ENCODE peak calls at places on chromosomes 2 and 18, in nine cellular contexts. L is hepatocyte, M is HCT116, Y is GM23338, F is PC-3, W is OCI-LY7, A is SK-N-SH, C is GM23248, G is MM.1S. X is an unnamed sample.

GRCh38 chr2:143778981-143779380 is 649.8 kb downstream of the ARHGAP15 start:
- DNase-seq in W (no peak), G (no peak), F (peak), C (peak), L (no peak), M (no peak), A (no peak), Y (peak), X (peak)

GRCh38 chr18:74465775-74466174 is 8.7 kb upstream of the DIPK1C start:
- DNase-seq in C (no peak), M (no peak), Y (no peak), G (no peak), F (no peak), A (no peak), W (no peak), L (no peak), X (no peak)

GRCh38 chr18:12420831-12421421 is 13.2 kb downstream of the PRELID3A start:
- DNase-seq in G (no peak), F (no peak), W (peak), Y (peak), L (peak), M (no peak), A (peak), C (peak), X (peak)

GRCh38 chr2:43059183-43059897 is 167.1 kb downstream of the ZFP36L2 start:
- DNase-seq in C (peak), A (peak), L (peak), M (no peak), G (no peak), W (no peak), F (peak), Y (no peak), X (no peak)

GRCh38 chr2:45944075-45944474 is 292.6 kb downstream of the PRKCE start:
- DNase-seq in Y (no peak), G (no peak), M (peak), L (no peak), A (no peak), W (no peak), F (peak), C (peak), X (no peak)

GRCh38 chr2:79982445-79982844 is 322.1 kb downstream of the LRRTM1 start:
- DNase-seq in C (peak), A (no peak), Y (peak), W (peak), G (peak), L (peak), M (no peak), F (peak), X (peak)

GRCh38 chr2:160628811-160629210 is 135.2 kb upstream of the RBMS1 start:
- DNase-seq in F (no peak), M (no peak), A (no peak), Y (no peak), W (no peak), C (no peak), L (no peak), G (no peak), X (no peak)

GRCh38 chr18:30491815-30492551 is 550.6 kb downstream of the DSC3 start:
- DNase-seq in F (no peak), M (no peak), Y (no peak), L (no peak), G (no peak), A (no peak), C (no peak), W (no peak), X (no peak)

GRCh38 chr2:44918095-44918775 is 23.3 kb upstream of the SIX3 start:
- DNase-seq in A (no peak), M (no peak), C (peak), W (no peak), L (no peak), Y (no peak), F (peak), G (no peak), X (no peak)

GRCh38 chr18:43405097-43405496 is 127.8 kb upstream of the SYT4 start:
- DNase-seq in Y (no peak), L (peak), A (no peak), M (no peak), C (no peak), W (no peak), F (no peak), G (no peak), X (no peak)

GRCh38 chr2:36376319-36376765 is 20.8 kb downstream of the CRIM1 start:
- DNase-seq in F (peak), Y (peak), G (no peak), C (peak), A (peak), M (no peak), W (no peak), L (peak), X (no peak)

GRCh38 chr18:57051586-57052044 is 95.3 kb upstream of the BOD1L2 start:
- DNase-seq in L (peak), G (peak), F (no peak), W (no peak), C (no peak), M (no peak), A (peak), Y (no peak), X (no peak)

GRCh38 chr2:30422437-30422805 is 24.6 kb upstream of the LCLAT1 start:
- DNase-seq in F (peak), C (peak), Y (no peak), M (peak), A (peak), W (no peak), G (no peak), L (peak), X (no peak)

GRCh38 chr2:33214436-33214835 is 262.0 kb upstream of the RASGRP3 start:
- DNase-seq in F (no peak), C (no peak), A (no peak), G (no peak), M (no peak), Y (no peak), L (peak), W (no peak), X (no peak)

GRCh38 chr2:114010001-114010400 is 120.1 kb downstream of the ACTR3 start:
- DNase-seq in L (no peak), F (peak), Y (no peak), A (no peak), G (no peak), W (no peak), C (peak), M (no peak), X (no peak)

GRCh38 chr18:49753643-49754042 is 59.7 kb downstream of the ACAA2 start:
- DNase-seq in L (no peak), A (no peak), M (no peak), G (no peak), Y (no peak), W (no peak), C (no peak), F (no peak), X (no peak)

GRCh38 chr2:108580079-108580478 is 45.8 kb downstream of the LIMS1 start:
- DNase-seq in G (no peak), L (no peak), C (no peak), W (no peak), A (no peak), Y (no peak), F (no peak), M (no peak), X (no peak)

GRCh38 chr2:196073521-196073920 is 4.9 kb upstream of the DNAH7 start:
- DNase-seq in C (no peak), A (no peak), M (no peak), Y (no peak), L (peak), F (no peak), W (no peak), G (no peak), X (no peak)

GRCh38 chr2:218605438-218605837 is 2.3 kb upstream of the PLCD4 start:
- DNase-seq in F (peak), M (no peak), Y (no peak), G (no peak), L (peak), A (peak), W (no peak), C (peak), X (no peak)

GRCh38 chr2:59569124-59569523 is 984.3 kb downstream of the BCL11A start:
- DNase-seq in W (no peak), G (no peak), A (no peak), C (no peak), F (no peak), L (no peak), Y (no peak), M (no peak), X (no peak)

GRCh38 chr18:23530195-23530594 is 26.9 kb downstream of the RMC1 start:
- DNase-seq in M (no peak), G (no peak), Y (no peak), A (no peak), L (no peak), W (no peak), C (no peak), F (no peak), X (no peak)

GRCh38 chr2:88139203-88139702 is 11.4 kb upstream of the FABP1 start:
- DNase-seq in F (no peak), A (no peak), C (no peak), G (no peak), M (no peak), Y (no peak), W (no peak), L (peak), X (no peak)

GRCh38 chr18:49072524-49072934 is 121.8 kb upstream of the SMAD7 start:
- DNase-seq in F (no peak), M (no peak), G (no peak), C (peak), Y (no peak), L (peak), W (no peak), A (peak), X (no peak)

GRCh38 chr2:60520917-60521539 is 32.4 kb downstream of the BCL11A start:
- DNase-seq in W (no peak), A (no peak), G (no peak), F (no peak), C (no peak), Y (peak), M (no peak), L (no peak), X (no peak)

GRCh38 chr2:166042768-166043390 is 84.9 kb downstream of the SCN1A start:
- DNase-seq in L (no peak), M (no peak), Y (no peak), A (no peak), G (no peak), C (peak), F (peak), W (no peak), X (no peak)

GRCh38 chr2:40455661-40456060 is 3.8 kb upstream of the SLC8A1 start:
- DNase-seq in G (no peak), A (no peak), M (no peak), F (peak), L (no peak), C (peak), Y (no peak), W (no peak), X (no peak)

GRCh38 chr18:76490701-76491171 is 4.3 kb downstream of the ZNF516 start:
- DNase-seq in C (peak), M (no peak), L (peak), A (peak), W (no peak), F (no peak), G (peak), Y (peak), X (peak)

GRCh38 chr2:8636691-8637636 is 44.9 kb upstream of the ID2 start:
- DNase-seq in C (peak), W (no peak), L (peak), A (no peak), Y (peak), M (no peak), F (no peak), G (no peak), X (peak)
- H3K27ac ChIP-seq in C (no peak), W (no peak), L (peak), A (no peak), Y (no peak), M (no peak), F (no peak), G (no peak), X (peak)

GRCh38 chr2:176038694-176039093 is 36.6 kb upstream of the LNPK start:
- DNase-seq in W (no peak), A (no peak), F (no peak), L (no peak), M (no peak), C (no peak), Y (peak), G (no peak), X (no peak)

GRCh38 chr2:176035013-176035691 is 33.1 kb upstream of the LNPK start:
- DNase-seq in G (no peak), L (no peak), F (no peak), Y (no peak), C (no peak), W (no peak), M (no peak), A (no peak), X (no peak)

GRCh38 chr2:176039375-176039774 is 37.3 kb upstream of the LNPK start:
- DNase-seq in M (no peak), G (no peak), C (no peak), A (no peak), F (no peak), W (no peak), L (no peak), Y (no peak), X (no peak)
- H3K4me3 ChIP-seq in M (no peak), G (no peak), C (no peak), A (no peak), F (no peak), W (no peak), L (no peak), Y (no peak), X (no peak)

GRCh38 chr2:189982087-189982486 is 80.4 kb downstream of the MSTN start:
- DNase-seq in F (no peak), A (no peak), L (no peak), W (no peak), G (no peak), C (peak), M (no peak), Y (no peak), X (no peak)

GRCh38 chr2:189982777-189983394 is 79.6 kb downstream of the MSTN start:
- DNase-seq in A (peak), F (peak), W (peak), C (peak), M (no peak), Y (peak), G (peak), L (no peak), X (peak)
- TF ChIP-seq EZH2phosphoT487 in A (no peak), F (no peak), W (no peak), C (no peak), M (no peak), Y (no peak), G (no peak), L (no peak), X (no peak)

DNA sequence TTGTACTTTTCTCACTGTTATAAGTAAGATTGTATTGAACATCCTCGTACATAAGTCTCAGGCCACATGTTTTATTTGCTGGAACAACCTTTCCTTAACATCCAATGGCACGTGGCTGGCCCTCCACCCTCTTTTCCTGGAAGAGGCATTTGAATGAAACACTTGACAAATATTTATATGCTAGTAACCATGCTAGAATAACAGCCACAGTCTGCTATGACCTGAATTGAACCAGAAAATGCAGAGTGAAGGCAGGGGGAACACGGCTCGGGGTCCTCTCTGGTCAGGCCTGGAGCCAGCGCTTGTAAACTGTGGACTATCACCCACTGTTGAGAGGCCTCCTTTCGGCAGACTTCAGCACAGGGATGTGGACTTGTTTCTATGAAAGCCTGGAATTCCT is 198.2 kb upstream of the COPS8 start:
- DNase-seq in C (peak), W (no peak), G (no peak), Y (peak), A (no peak), F (no peak), L (peak), M (no peak), X (no peak)
- H3K27ac ChIP-seq in C (peak), W (no peak), G (no peak), Y (no peak), A (peak), F (no peak), L (peak), M (no peak), X (no peak)

GRCh38 chr2:98936917-98937351 is 909 bp upstream of the CRACDL start:
- DNase-seq in G (no peak), Y (peak), L (no peak), C (no peak), M (no peak), A (peak), F (no peak), W (no peak), X (peak)

GRCh38 chr2:98932778-98933343 is 3.2 kb downstream of the CRACDL start:
- DNase-seq in F (no peak), A (no peak), M (no peak), W (no peak), C (no peak), L (no peak), G (no peak), Y (no peak), X (no peak)

GRCh38 chr2:98935777-98936132 is 270 bp downstream of the CRACDL start:
- DNase-seq in M (no peak), A (no peak), F (no peak), L (no peak), W (no peak), Y (no peak), C (no peak), G (no peak), X (no peak)

GRCh38 chr2:98936133-98936916 is at the start of gene CRACDL:
- DNase-seq in C (peak), Y (peak), A (peak), W (no peak), G (no peak), M (no peak), L (peak), F (peak), X (peak)

GRCh38 chr2:98935111-98935770 is 784 bp downstream of the CRACDL start:
- DNase-seq in W (no peak), M (no peak), L (no peak), C (no peak), A (no peak), Y (peak), G (no peak), F (peak), X (peak)
- H3K4me3 ChIP-seq in W (no peak), M (no peak), L (peak), C (peak), A (peak), Y (peak), G (no peak), F (peak), X (peak)

GRCh38 chr2:237774811-237775553 is 23.6 kb upstream of the RBM44 start:
- DNase-seq in G (peak), A (peak), W (peak), M (peak), L (peak), F (peak), Y (peak), C (peak), X (peak)
- TF ChIP-seq EZH2phosphoT487 in G (no peak), A (no peak), W (no peak), M (no peak), L (no peak), F (no peak), Y (no peak), C (no peak), X (no peak)

GRCh38 chr2:120747706-120748105 is 12.0 kb downstream of the GLI2 start:
- DNase-seq in C (no peak), Y (no peak), F (no peak), L (no peak), A (no peak), W (no peak), M (no peak), G (no peak), X (no peak)

GRCh38 chr2:120748310-120748709 is 12.6 kb downstream of the GLI2 start:
- DNase-seq in A (no peak), G (no peak), W (no peak), L (no peak), M (no peak), C (no peak), F (no peak), Y (no peak), X (no peak)

GRCh38 chr2:120748741-120749140 is 13.1 kb downstream of the GLI2 start:
- DNase-seq in Y (no peak), A (no peak), G (no peak), F (no peak), L (no peak), W (no peak), M (no peak), C (no peak), X (no peak)

GRCh38 chr2:120746179-120746549 is 10.5 kb downstream of the GLI2 start:
- DNase-seq in F (no peak), A (no peak), C (no peak), W (no peak), M (no peak), L (no peak), Y (no peak), G (no peak), X (no peak)

GRCh38 chr2:120747281-120747680 is 11.6 kb downstream of the GLI2 start:
- DNase-seq in Y (no peak), C (no peak), W (no peak), F (no peak), M (no peak), L (no peak), A (no peak), G (no peak), X (no peak)
- H3K27ac ChIP-seq in Y (no peak), C (no peak), W (no peak), F (no peak), M (no peak), L (no peak), A (no peak), G (no peak), X (no peak)

DNA sequence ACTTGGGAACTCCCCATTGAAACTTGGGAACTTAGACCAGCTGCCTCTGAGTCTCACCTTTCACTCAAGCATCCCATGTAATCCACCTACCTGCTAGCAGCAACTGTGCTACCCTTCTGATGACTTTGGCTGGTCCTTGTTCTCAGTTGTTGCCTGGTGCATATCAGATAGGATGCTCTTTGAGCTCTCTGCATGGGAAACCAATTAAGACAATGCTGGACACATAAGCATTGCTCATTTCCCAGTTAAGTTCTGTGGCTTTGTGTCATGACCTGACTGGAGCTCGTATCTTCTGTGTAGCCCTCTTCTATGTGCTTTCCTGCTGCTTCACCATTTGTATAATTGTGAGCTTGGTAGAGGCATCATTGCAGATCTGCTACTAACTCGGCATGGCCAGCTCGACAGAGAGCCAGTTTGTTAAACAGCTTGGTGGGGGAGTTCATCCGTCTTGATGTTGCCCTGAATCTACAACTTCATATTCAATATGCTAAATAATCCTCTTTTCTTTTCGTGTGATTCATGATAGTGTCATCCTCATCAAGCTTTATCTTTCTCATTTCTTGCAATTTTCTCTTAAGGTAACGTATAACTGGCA is 447.5 kb upstream of the SLC14A2 start:
- DNase-seq in G (no peak), C (peak), L (no peak), A (no peak), F (peak), W (no peak), Y (no peak), M (no peak), X (no peak)
- H3K4me3 ChIP-seq in G (no peak), C (peak), L (no peak), A (no peak), F (no peak), W (no peak), Y (no peak), M (no peak), X (no peak)

X was measured in neural progenitor cell.